ENCODE peak calls at places on chromosome 2, in six cellular contexts. K is AG04450, H is brain microvascular endothelial cell, R is breast epithelium, T is lower leg skin, J is AG09309. Z is an unnamed sample.

GRCh38 chr2:183070942-183071844 is 7.4 kb upstream of the DUSP19 start:
- DNase-seq in R (no peak), K (no peak), J (no peak), T (no peak), H (peak; percentile 57), Z (no peak)

GRCh38 chr2:98205901-98206300 is 118.9 kb downstream of the VWA3B start:
- DNase-seq in K (no peak), H (no peak), T (no peak), R (no peak), J (no peak), Z (no peak)

GRCh38 chr2:182916417-182916816 is 50.0 kb upstream of the FRZB start:
- DNase-seq in T (no peak), J (no peak), R (no peak), K (no peak), H (no peak), Z (no peak)

GRCh38 chr2:54574107-54574859 is 118.2 kb downstream of the SPTBN1 start:
- DNase-seq in J (no peak), H (peak; percentile 77), T (no peak), R (no peak), K (no peak), Z (no peak)

GRCh38 chr2:105393373-105394055 is 5.3 kb downstream of the FHL2 start:
- DNase-seq in H (peak; percentile 93), R (no peak), K (no peak), J (no peak), T (peak; percentile 82), Z (peak; percentile 73)

GRCh38 chr2:222897898-222898297 is 37.1 kb downstream of the ACSL3 start:
- DNase-seq in R (no peak), T (no peak), J (no peak), H (no peak), K (no peak), Z (no peak)

GRCh38 chr2:15298769-15299168 is 262.4 kb downstream of the NBAS start:
- DNase-seq in H (no peak), J (no peak), R (no peak), K (peak; percentile 54), T (no peak), Z (no peak)

GRCh38 chr2:205954707-205955106 is 131.3 kb downstream of the INO80D start:
- DNase-seq in H (no peak), K (no peak), J (no peak), T (no peak), R (no peak), Z (no peak)

GRCh38 chr2:188979730-188980123 is 5.6 kb downstream of the COL3A1 start:
- DNase-seq in K (no peak), R (no peak), T (no peak), H (no peak), J (no peak), Z (no peak)

GRCh38 chr2:188975497-188976102 is 1.4 kb downstream of the COL3A1 start:
- DNase-seq in J (peak; percentile 87), T (no peak), H (peak; percentile 88), R (no peak), K (peak; percentile 80), Z (no peak)

GRCh38 chr2:188976545-188977268 is 2.5 kb downstream of the COL3A1 start:
- DNase-seq in H (peak; percentile 35), K (no peak), T (no peak), J (no peak), R (no peak), Z (no peak)

GRCh38 chr2:188979119-188979729 is 5.1 kb downstream of the COL3A1 start:
- DNase-seq in R (no peak), H (no peak), T (no peak), K (no peak), J (no peak), Z (no peak)

GRCh38 chr2:188978291-188979081 is 4.3 kb downstream of the COL3A1 start:
- DNase-seq in R (no peak), H (peak; percentile 70), T (no peak), K (no peak), J (no peak), Z (peak; percentile 74)
- H3K4me3 ChIP-seq in R (peak overlapping the region; percentile 48), H (peak overlapping the region; percentile 7), T (no peak overlapping the region), K (peak overlapping the region; percentile 69), J (peak overlapping the region; percentile 3), Z (no peak overlapping the region)

GRCh38 chr2:216989335-216990129 is 129.7 kb upstream of the TNP1 start:
- DNase-seq in J (peak; percentile 11), K (no peak), T (no peak), R (no peak), H (peak; percentile 3), Z (no peak)
- TF ChIP-seq CTCF in J (peak; percentile 44), K (peak; percentile 44), T (no peak), R (no peak), H (peak; percentile 57), Z (peak; percentile 34)

GRCh38 chr2:218780851-218781690 is 876 bp upstream of the CYP27A1 start:
- DNase-seq in K (no peak), T (no peak), R (no peak), H (no peak), J (no peak), Z (no peak)
- H3K4me3 ChIP-seq in K (peak overlapping the region; percentile 68), T (peak overlapping the region; percentile 70), R (peak overlapping the region; percentile 69), H (peak overlapping the region; percentile 62), J (peak overlapping the region; percentile 39), Z (peak overlapping the region; percentile 45)

GRCh38 chr2:131140581-131140980 is 35.4 kb downstream of the PLEKHB2 start:
- DNase-seq in T (no peak), R (no peak), K (no peak), H (no peak), J (no peak), Z (no peak)
- TF ChIP-seq CTCF in T (no peak), R (no peak), K (no peak), H (no peak), J (no peak), Z (no peak)

GRCh38 chr2:121699421-121700328 is 37.0 kb downstream of the NIFK start:
- DNase-seq in H (peak; percentile 85), R (peak; percentile 57), J (peak; percentile 43), T (peak; percentile 53), K (peak; percentile 13), Z (no peak)
- H3K4me3 ChIP-seq in H (no peak overlapping the region), R (no peak overlapping the region), J (no peak overlapping the region), T (no peak overlapping the region), K (no peak overlapping the region), Z (no peak overlapping the region)

GRCh38 chr2:167900435-167900834 is 347.0 kb downstream of the STK39 start:
- DNase-seq in J (no peak), T (no peak), K (no peak), R (no peak), H (no peak), Z (no peak)
- TF ChIP-seq CTCF in J (no peak), T (no peak), K (no peak), R (no peak), H (no peak), Z (no peak)

DNA sequence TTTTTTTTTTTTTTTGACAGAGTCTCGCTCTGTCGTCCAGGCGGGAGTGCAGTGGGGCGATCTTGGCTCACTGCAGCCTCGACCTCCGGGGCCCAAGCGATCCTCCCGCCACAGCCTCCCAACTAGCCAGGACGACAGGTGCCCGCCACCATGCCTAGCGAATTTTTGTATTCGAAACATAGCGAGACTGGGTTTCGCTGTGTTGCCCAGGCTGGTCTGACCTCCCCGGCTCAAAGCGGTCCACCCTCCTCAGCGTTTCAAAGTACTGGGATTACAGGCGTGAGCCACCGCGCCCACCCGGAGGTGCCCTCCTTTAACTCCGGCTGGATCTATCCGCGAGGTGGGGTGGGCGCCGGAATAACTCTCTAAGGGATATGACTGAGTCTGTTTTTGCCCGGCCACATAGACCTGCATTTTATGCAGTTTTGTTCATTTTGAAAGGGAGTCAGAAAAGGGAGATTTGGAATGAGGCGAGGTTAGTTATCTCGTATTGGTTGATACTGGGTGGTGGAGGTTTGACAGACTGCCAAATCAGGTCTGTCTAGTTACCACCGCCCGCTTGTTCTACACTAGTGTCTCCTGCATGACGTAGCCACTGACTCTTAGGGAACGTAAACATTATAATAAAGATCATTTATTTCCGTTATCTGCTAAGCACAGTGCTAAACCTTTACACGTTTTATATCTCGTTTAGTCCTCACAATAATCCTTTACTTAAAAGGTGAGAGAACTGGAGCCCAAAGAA is 928 bp upstream of the CCT4 start:
- DNase-seq in R (no peak), J (no peak), T (no peak), H (no peak), K (no peak), Z (no peak)
- H3K4me3 ChIP-seq in R (peak overlapping the region; percentile 79), J (peak overlapping the region; percentile 87), T (no peak overlapping the region), H (peak overlapping the region; percentile 94), K (no peak overlapping the region), Z (peak overlapping the region; percentile 97)